ENCODE peak calls at places on chromosomes 11 and 22, in eight cellular contexts. One of them, this sample, is unnamed.

GRCh38 chr11:19628018-19628417 is 84.6 kb upstream of the NAV2 start:
- DNase-seq in glomerular endothelial cell: peak
- DNase-seq in T1000: peak
- DNase-seq in aorta: peak
- DNase-seq in AG04450: no peak
- DNase-seq in H9: no peak
- DNase-seq in NCI-H345: no peak
- DNase-seq in substantia nigra: no peak
- DNase-seq in this sample: peak

GRCh38 chr11:9293646-9294045 is 20.7 kb downstream of the TMEM41B start:
- DNase-seq in H9: no peak
- DNase-seq in aorta: no peak
- DNase-seq in T1000: no peak
- DNase-seq in NCI-H345: no peak
- DNase-seq in substantia nigra: no peak
- DNase-seq in glomerular endothelial cell: no peak
- DNase-seq in AG04450: no peak
- DNase-seq in this sample: no peak

GRCh38 chr22:43964314-43964857 is 9.1 kb downstream of the SAMM50 start:
- DNase-seq in H9: no peak
- DNase-seq in glomerular endothelial cell: no peak
- DNase-seq in AG04450: no peak
- DNase-seq in substantia nigra: no peak
- DNase-seq in aorta: no peak
- DNase-seq in NCI-H345: no peak
- DNase-seq in T1000: no peak
- DNase-seq in this sample: no peak

GRCh38 chr22:37904572-37905533 is 1.2 kb upstream of the MICALL1 start:
- DNase-seq in H9: peak
- DNase-seq in AG04450: peak
- DNase-seq in glomerular endothelial cell: peak
- DNase-seq in T1000: peak
- DNase-seq in substantia nigra: peak
- DNase-seq in NCI-H345: no peak
- DNase-seq in aorta: peak
- DNase-seq in this sample: no peak

GRCh38 chr11:118621071-118621815 is 13.8 kb downstream of the PHLDB1 start:
- DNase-seq in AG04450: no peak
- DNase-seq in NCI-H345: peak
- DNase-seq in aorta: peak
- DNase-seq in H9: peak
- DNase-seq in glomerular endothelial cell: no peak
- DNase-seq in substantia nigra: peak
- DNase-seq in T1000: peak
- DNase-seq in this sample: peak

GRCh38 chr11:84526250-84526649 is 1100.9 kb downstream of the DLG2 start:
- DNase-seq in glomerular endothelial cell: no peak
- DNase-seq in aorta: no peak
- DNase-seq in H9: no peak
- DNase-seq in substantia nigra: no peak
- DNase-seq in T1000: no peak
- DNase-seq in AG04450: no peak
- DNase-seq in NCI-H345: no peak
- DNase-seq in this sample: no peak

GRCh38 chr11:35907648-35908431 is 36.0 kb upstream of the LDLRAD3 start:
- DNase-seq in substantia nigra: no peak
- DNase-seq in T1000: no peak
- DNase-seq in H9: no peak
- DNase-seq in glomerular endothelial cell: peak
- DNase-seq in AG04450: no peak
- DNase-seq in NCI-H345: no peak
- DNase-seq in aorta: no peak
- DNase-seq in this sample: no peak

GRCh38 chr22:23742505-23743264 is 8.2 kb downstream of the ZNF70 start:
- DNase-seq in substantia nigra: no peak
- DNase-seq in aorta: no peak
- DNase-seq in glomerular endothelial cell: no peak
- DNase-seq in H9: no peak
- DNase-seq in T1000: no peak
- DNase-seq in NCI-H345: no peak
- DNase-seq in AG04450: no peak
- DNase-seq in this sample: peak

GRCh38 chr11:93766504-93766903 is 17.6 kb upstream of the MED17 start:
- DNase-seq in substantia nigra: no peak
- DNase-seq in NCI-H345: no peak
- DNase-seq in H9: no peak
- DNase-seq in aorta: no peak
- DNase-seq in glomerular endothelial cell: no peak
- DNase-seq in AG04450: no peak
- DNase-seq in T1000: no peak
- DNase-seq in this sample: no peak

GRCh38 chr11:78460468-78460867 is 42.8 kb upstream of the GAB2 start:
- DNase-seq in AG04450: no peak
- DNase-seq in T1000: no peak
- DNase-seq in H9: no peak
- DNase-seq in aorta: no peak
- DNase-seq in glomerular endothelial cell: no peak
- DNase-seq in substantia nigra: no peak
- DNase-seq in NCI-H345: no peak
- DNase-seq in this sample: no peak

GRCh38 chr11:107928767-107929507 is 689 bp downstream of the RAB39A start:
- DNase-seq in AG04450: no peak
- DNase-seq in glomerular endothelial cell: no peak
- DNase-seq in aorta: no peak
- DNase-seq in NCI-H345: peak
- DNase-seq in substantia nigra: peak
- DNase-seq in T1000: no peak
- DNase-seq in H9: peak
- DNase-seq in this sample: no peak

GRCh38 chr11:23138761-23139160 is 278.5 kb upstream of the CCDC179 start:
- DNase-seq in AG04450: no peak
- DNase-seq in aorta: no peak
- DNase-seq in substantia nigra: no peak
- DNase-seq in T1000: no peak
- DNase-seq in H9: no peak
- DNase-seq in NCI-H345: no peak
- DNase-seq in glomerular endothelial cell: no peak
- DNase-seq in this sample: no peak

GRCh38 chr11:101321222-101321621 is 191.6 kb upstream of the PGR start:
- DNase-seq in glomerular endothelial cell: no peak
- DNase-seq in NCI-H345: no peak
- DNase-seq in H9: peak
- DNase-seq in AG04450: no peak
- DNase-seq in aorta: no peak
- DNase-seq in substantia nigra: no peak
- DNase-seq in T1000: peak
- DNase-seq in this sample: no peak

GRCh38 chr22:49671331-49672012 is 156.2 kb downstream of the BRD1 start:
- DNase-seq in glomerular endothelial cell: no peak
- DNase-seq in T1000: no peak
- DNase-seq in H9: peak
- DNase-seq in AG04450: no peak
- DNase-seq in NCI-H345: no peak
- DNase-seq in aorta: peak
- DNase-seq in substantia nigra: no peak
- DNase-seq in this sample: no peak

GRCh38 chr11:73182824-73183321 is 35.2 kb upstream of the P2RY2 start:
- DNase-seq in H9: no peak
- DNase-seq in T1000: no peak
- DNase-seq in AG04450: no peak
- DNase-seq in glomerular endothelial cell: no peak
- DNase-seq in aorta: no peak
- DNase-seq in substantia nigra: no peak
- DNase-seq in NCI-H345: no peak
- DNase-seq in this sample: peak

GRCh38 chr11:28999620-29000019 is 891.4 kb downstream of the METTL15 start:
- DNase-seq in aorta: no peak
- DNase-seq in T1000: no peak
- DNase-seq in NCI-H345: no peak
- DNase-seq in AG04450: no peak
- DNase-seq in H9: no peak
- DNase-seq in glomerular endothelial cell: no peak
- DNase-seq in substantia nigra: no peak
- DNase-seq in this sample: no peak

GRCh38 chr11:15038963-15039362 is 34.4 kb upstream of the CALCB start:
- DNase-seq in glomerular endothelial cell: no peak
- DNase-seq in H9: no peak
- DNase-seq in NCI-H345: peak
- DNase-seq in substantia nigra: no peak
- DNase-seq in aorta: no peak
- DNase-seq in T1000: no peak
- DNase-seq in AG04450: no peak
- DNase-seq in this sample: no peak

GRCh38 chr11:121540627-121541026 is 87.9 kb upstream of the SORL1-AS1 start:
- DNase-seq in aorta: no peak
- DNase-seq in T1000: no peak
- DNase-seq in glomerular endothelial cell: no peak
- DNase-seq in H9: no peak
- DNase-seq in NCI-H345: no peak
- DNase-seq in AG04450: no peak
- DNase-seq in substantia nigra: no peak
- DNase-seq in this sample: no peak

GRCh38 chr11:85718991-85719807 is 33.2 kb upstream of the CCDC89 start:
- DNase-seq in glomerular endothelial cell: peak
- DNase-seq in NCI-H345: no peak
- DNase-seq in AG04450: peak
- DNase-seq in aorta: peak
- DNase-seq in substantia nigra: no peak
- DNase-seq in H9: peak
- DNase-seq in T1000: peak
- DNase-seq in this sample: peak

GRCh38 chr11:73210916-73211667 is 7.0 kb upstream of the P2RY2 start:
- DNase-seq in T1000: no peak
- DNase-seq in AG04450: no peak
- DNase-seq in NCI-H345: no peak
- DNase-seq in glomerular endothelial cell: no peak
- DNase-seq in aorta: no peak
- DNase-seq in H9: no peak
- DNase-seq in substantia nigra: no peak
- DNase-seq in this sample: no peak

GRCh38 chr11:64759722-64760719 is at the start of gene PYGM:
- DNase-seq in T1000: no peak
- DNase-seq in NCI-H345: no peak
- DNase-seq in substantia nigra: no peak
- DNase-seq in H9: peak
- DNase-seq in glomerular endothelial cell: no peak
- DNase-seq in aorta: peak
- DNase-seq in AG04450: no peak
- DNase-seq in this sample: peak

GRCh38 chr11:2423157-2424025 is 20.9 kb downstream of the TRPM5 start:
- DNase-seq in aorta: no peak
- DNase-seq in NCI-H345: no peak
- DNase-seq in H9: no peak
- DNase-seq in AG04450: no peak
- DNase-seq in substantia nigra: no peak
- DNase-seq in T1000: no peak
- DNase-seq in glomerular endothelial cell: no peak
- DNase-seq in this sample: no peak

GRCh38 chr11:21411597-21411996 is 742.2 kb downstream of the NELL1 start:
- DNase-seq in aorta: no peak
- DNase-seq in glomerular endothelial cell: no peak
- DNase-seq in substantia nigra: no peak
- DNase-seq in T1000: no peak
- DNase-seq in NCI-H345: no peak
- DNase-seq in AG04450: no peak
- DNase-seq in H9: no peak
- DNase-seq in this sample: no peak

GRCh38 chr22:37249946-37250345 is 5.9 kb upstream of the RAC2 start:
- DNase-seq in T1000: no peak
- DNase-seq in glomerular endothelial cell: no peak
- DNase-seq in AG04450: no peak
- DNase-seq in H9: peak
- DNase-seq in substantia nigra: no peak
- DNase-seq in NCI-H345: no peak
- DNase-seq in aorta: peak
- DNase-seq in this sample: no peak

GRCh38 chr22:32814289-32814865 is 12.9 kb downstream of the TIMP3 start:
- DNase-seq in H9: no peak
- DNase-seq in aorta: no peak
- DNase-seq in substantia nigra: no peak
- DNase-seq in T1000: no peak
- DNase-seq in glomerular endothelial cell: no peak
- DNase-seq in AG04450: no peak
- DNase-seq in NCI-H345: no peak
- DNase-seq in this sample: no peak

GRCh38 chr11:14546672-14547071 is 26.5 kb upstream of the PSMA1 start:
- DNase-seq in substantia nigra: no peak
- DNase-seq in H9: no peak
- DNase-seq in T1000: no peak
- DNase-seq in NCI-H345: no peak
- DNase-seq in AG04450: no peak
- DNase-seq in aorta: no peak
- DNase-seq in glomerular endothelial cell: no peak
- DNase-seq in this sample: no peak

GRCh38 chr11:28542556-28542955 is 434.4 kb downstream of the METTL15 start:
- DNase-seq in AG04450: no peak
- DNase-seq in NCI-H345: no peak
- DNase-seq in H9: no peak
- DNase-seq in T1000: no peak
- DNase-seq in glomerular endothelial cell: no peak
- DNase-seq in aorta: no peak
- DNase-seq in substantia nigra: no peak
- DNase-seq in this sample: no peak

GRCh38 chr11:119460130-119460529 is 37.2 kb upstream of the THY1 start:
- DNase-seq in H9: peak
- DNase-seq in substantia nigra: no peak
- DNase-seq in glomerular endothelial cell: no peak
- DNase-seq in aorta: no peak
- DNase-seq in AG04450: no peak
- DNase-seq in NCI-H345: no peak
- DNase-seq in T1000: no peak
- DNase-seq in this sample: no peak

GRCh38 chr11:111571829-111572501 is 30.3 kb upstream of the SIK2 start:
- DNase-seq in AG04450: no peak
- DNase-seq in H9: no peak
- DNase-seq in substantia nigra: no peak
- DNase-seq in NCI-H345: no peak
- DNase-seq in glomerular endothelial cell: no peak
- DNase-seq in aorta: no peak
- DNase-seq in T1000: no peak
- DNase-seq in this sample: no peak

GRCh38 chr11:16777576-16777975 is 39.1 kb downstream of the C11orf58 start:
- DNase-seq in T1000: no peak
- DNase-seq in H9: no peak
- DNase-seq in NCI-H345: no peak
- DNase-seq in aorta: no peak
- DNase-seq in glomerular endothelial cell: no peak
- DNase-seq in AG04450: no peak
- DNase-seq in substantia nigra: no peak
- DNase-seq in this sample: no peak

GRCh38 chr11:132588366-132588765 is 943.9 kb downstream of the OPCML start:
- DNase-seq in glomerular endothelial cell: no peak
- DNase-seq in AG04450: peak
- DNase-seq in aorta: no peak
- DNase-seq in NCI-H345: no peak
- DNase-seq in H9: no peak
- DNase-seq in substantia nigra: no peak
- DNase-seq in T1000: no peak
- DNase-seq in this sample: no peak

GRCh38 chr11:121555172-121555571 is 102.4 kb upstream of the SORL1-AS1 start:
- DNase-seq in NCI-H345: peak
- DNase-seq in H9: no peak
- DNase-seq in glomerular endothelial cell: no peak
- DNase-seq in T1000: no peak
- DNase-seq in AG04450: no peak
- DNase-seq in aorta: no peak
- DNase-seq in substantia nigra: no peak
- DNase-seq in this sample: no peak